ENCODE peak calls at places on chromosomes 5 and 9, in five cellular contexts. T, L, D, A and N are unnamed samples.

GRCh38 chr5:138938526-138938925 is 63.4 kb upstream of the LRRTM2 start:
- DNase-seq in T (no peak), D (no peak), A (no peak), L (no peak), N (no peak)

GRCh38 chr5:93236807-93237421 is 344.1 kb downstream of the NR2F1-AS1 start:
- DNase-seq in D (no peak), L (no peak), T (no peak), A (no peak), N (no peak)

GRCh38 chr9:82972446-82972845 is 90.5 kb downstream of the RASEF start:
- DNase-seq in A (no peak), D (no peak), T (no peak), L (no peak), N (no peak)

GRCh38 chr9:107935931-107936330 is 446.4 kb upstream of the KLF4 start:
- DNase-seq in L (no peak), D (no peak), A (no peak), T (no peak), N (no peak)

GRCh38 chr5:15601853-15602252 is 101.9 kb downstream of the FBXL7 start:
- DNase-seq in D (no peak), T (no peak), L (no peak), A (no peak), N (no peak)

GRCh38 chr5:153358315-153358976 is 132.0 kb upstream of the GRIA1 start:
- DNase-seq in A (no peak), L (no peak), D (no peak), T (peak; percentile 15), N (no peak)

GRCh38 chr5:141514330-141515111 is 25.6 kb downstream of the PCDHGC5 start:
- DNase-seq in T (no peak), L (no peak), A (no peak), D (no peak), N (no peak)

GRCh38 chr9:109893222-109893621 is 113.2 kb downstream of the PALM2AKAP2 start:
- DNase-seq in D (no peak), L (no peak), T (no peak), A (no peak), N (no peak)

GRCh38 chr5:16666140-16666860 is 49.5 kb upstream of the RETREG1 start:
- DNase-seq in D (no peak), A (no peak), L (no peak), T (no peak), N (no peak)

GRCh38 chr9:132588098-132588497 is 5.7 kb downstream of the BARHL1 start:
- DNase-seq in D (no peak), L (no peak), A (no peak), T (no peak), N (no peak)

GRCh38 chr9:132588501-132589147 is 6.2 kb downstream of the BARHL1 start:
- DNase-seq in D (peak; percentile 51), L (no peak), T (no peak), A (no peak), N (no peak)

GRCh38 chr9:132590037-132590317 is 7.6 kb downstream of the BARHL1 start:
- DNase-seq in L (no peak), A (no peak), D (no peak), T (no peak), N (no peak)

GRCh38 chr9:132590318-132591182 is 8.1 kb downstream of the BARHL1 start:
- DNase-seq in L (no peak), T (no peak), D (peak; percentile 83), A (no peak), N (no peak)

GRCh38 chr9:132589148-132590036 is 7.0 kb downstream of the BARHL1 start:
- DNase-seq in A (no peak), L (no peak), T (no peak), D (peak; percentile 71), N (no peak)
- TF ChIP-seq GABPA in A (no peak), L (no peak), T (no peak), D (no peak), N (no peak)

GRCh38 chr5:177557041-177557647 is 2.8 kb upstream of the FAM193B start:
- DNase-seq in L (peak; percentile 51), T (no peak), A (peak; percentile 45), D (no peak), N (peak; percentile 33)
- TF ChIP-seq POLR2AphosphoS5 in L (no peak), T (no peak), A (no peak), D (no peak), N (no peak)

GRCh38 chr5:145980718-145981117 is 44.3 kb downstream of the SH3RF2 start:
- DNase-seq in D (no peak), T (no peak), A (no peak), L (no peak), N (no peak)
- TF ChIP-seq REST in D (no peak), T (no peak), A (no peak), L (no peak), N (no peak)

GRCh38 chr5:143648696-143649095 is 163.3 kb upstream of the HMHB1 start:
- DNase-seq in A (no peak), L (peak; percentile 12), T (no peak), D (peak; percentile 6), N (no peak)
- TF ChIP-seq GABPA in A (no peak), L (no peak), T (no peak), D (no peak), N (no peak)

GRCh38 chr5:131671994-131672655 is 37.1 kb upstream of the RAPGEF6 start:
- DNase-seq in A (peak; percentile 5), L (no peak), D (no peak), T (no peak), N (no peak)
- TF ChIP-seq POLR2AphosphoS5 in A (no peak), L (no peak), D (no peak), T (no peak), N (no peak)

GRCh38 chr5:158812381-158812780 is 287.3 kb downstream of the EBF1 start:
- DNase-seq in T (peak; percentile 51), A (no peak), D (no peak), L (no peak), N (no peak)
- TF ChIP-seq REST in T (no peak), A (no peak), D (no peak), L (no peak), N (no peak)

DNA sequence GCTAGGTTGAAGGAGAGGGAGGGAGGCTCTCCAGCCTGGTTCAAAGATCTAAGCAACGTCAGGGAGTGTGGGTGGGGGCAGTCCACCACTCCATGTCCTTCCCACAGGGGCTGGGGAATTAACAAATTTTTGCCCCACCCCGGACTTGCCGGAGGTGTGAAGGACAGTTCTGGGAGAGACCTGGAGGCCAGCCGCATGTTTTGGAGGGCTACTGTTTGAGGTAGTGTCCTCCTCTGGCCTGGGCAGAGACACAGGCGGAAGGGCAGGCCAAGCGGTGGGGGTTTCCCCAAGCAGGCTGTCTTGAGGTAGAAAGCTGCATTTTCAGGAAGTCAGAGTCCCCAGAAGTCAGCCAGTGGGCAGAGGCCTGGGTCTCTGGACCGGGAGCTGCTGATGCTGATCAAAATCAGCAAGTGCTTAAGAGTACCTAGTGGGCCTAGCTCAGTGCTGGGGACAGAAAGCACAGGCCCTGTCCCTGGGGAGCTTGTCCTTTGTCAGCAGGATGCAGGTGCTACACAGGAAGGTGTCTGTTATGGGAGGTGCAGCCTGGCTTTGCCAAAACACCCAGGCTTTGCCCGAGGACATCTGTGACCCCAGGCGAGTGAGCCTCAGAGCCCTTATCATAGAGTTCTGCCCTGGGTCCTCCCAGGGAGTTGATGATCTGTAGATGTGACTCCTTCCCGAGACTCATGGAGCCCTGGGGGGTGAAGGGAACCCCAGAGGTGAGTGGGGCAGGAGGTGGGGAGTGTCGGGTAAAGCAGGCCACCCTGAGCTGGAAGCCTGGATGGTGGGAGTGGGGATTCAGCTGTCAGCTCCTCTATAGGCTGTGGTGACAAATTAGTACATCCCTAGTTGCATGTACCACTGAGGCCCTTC is 18.6 kb downstream of the JADE2 start:
- DNase-seq in D (no peak), A (no peak), T (no peak), L (no peak), N (peak; percentile 40)
- TF ChIP-seq GABPA in D (no peak), A (no peak), T (no peak), L (no peak), N (no peak)

DNA sequence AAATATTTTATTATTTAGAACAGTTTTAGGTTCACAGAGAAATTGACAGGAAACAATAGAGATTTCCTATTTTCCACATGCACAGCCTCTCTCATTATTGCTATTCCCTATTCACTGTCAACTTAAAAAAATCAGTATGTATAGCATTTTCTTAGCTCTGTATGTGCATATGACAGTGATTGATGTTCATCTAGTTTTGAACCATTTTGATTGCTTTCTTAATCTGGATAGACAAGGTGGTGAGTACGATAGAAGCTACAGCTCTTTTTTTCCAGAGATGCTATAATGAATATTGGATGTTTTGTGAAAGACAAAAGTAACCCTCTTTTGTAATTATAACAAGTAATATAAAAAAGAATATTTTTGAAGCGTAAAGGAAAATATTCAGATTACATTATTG is 201.2 kb upstream of the ARRDC3 start:
- DNase-seq in L (no peak), T (no peak), A (no peak), D (no peak), N (no peak)
- TF ChIP-seq POLR2AphosphoS5 in L (no peak), T (no peak), A (no peak), D (no peak), N (no peak)